ENCODE peak calls at places on chromosomes 7 and 10, in nine cellular contexts. Y, M, D, L, Q, I, G, C and P are unnamed samples.

GRCh38 chr10:49225218-49225876 is 37.2 kb upstream of the TMEM273 start:
- DNase-seq in I (no peak), L (no peak), G (no peak), Q (no peak), D (no peak), C (no peak), M (no peak), Y (peak), P (no peak)

GRCh38 chr7:130270947-130271790 is 4.5 kb downstream of the CPA2 start:
- DNase-seq in M (no peak), I (no peak), C (no peak), L (no peak), G (no peak), Q (no peak), Y (no peak), D (no peak), P (peak)

GRCh38 chr10:61642692-61643091 is 20.0 kb upstream of the CABCOCO1 start:
- DNase-seq in L (no peak), D (no peak), I (no peak), M (no peak), G (no peak), Y (no peak), C (no peak), Q (no peak), P (no peak)

GRCh38 chr10:2436933-2437332 is 630.4 kb upstream of the PFKP start:
- DNase-seq in L (no peak), Y (no peak), G (no peak), I (no peak), M (no peak), Q (no peak), C (no peak), D (no peak), P (no peak)

GRCh38 chr10:73867871-73868631 is 6.3 kb downstream of the CAMK2G start:
- DNase-seq in M (no peak), G (no peak), I (no peak), L (no peak), C (no peak), D (no peak), Q (no peak), Y (no peak), P (no peak)

GRCh38 chr7:20301311-20301939 is 29.3 kb upstream of the ITGB8 start:
- DNase-seq in I (no peak), D (no peak), C (no peak), G (no peak), M (no peak), L (peak), Q (no peak), Y (no peak), P (peak)

GRCh38 chr10:2463301-2463700 is 604.0 kb upstream of the PFKP start:
- DNase-seq in G (no peak), L (no peak), Q (no peak), D (no peak), Y (no peak), I (no peak), M (no peak), C (no peak), P (no peak)

GRCh38 chr10:23912884-23913401 is 296.0 kb upstream of the KIAA1217 start:
- DNase-seq in M (no peak), L (no peak), D (no peak), G (no peak), I (no peak), Q (no peak), C (no peak), Y (no peak), P (no peak)

GRCh38 chr10:73076361-73077183 is 20.1 kb downstream of the P4HA1 start:
- DNase-seq in I (peak), Q (no peak), M (no peak), C (peak), D (peak), Y (peak), L (peak), G (no peak), P (peak)

GRCh38 chr7:40175725-40176510 is 41.1 kb downstream of the SUGCT start:
- DNase-seq in C (no peak), Y (no peak), I (no peak), M (no peak), G (no peak), L (peak), Q (no peak), D (no peak), P (no peak)

GRCh38 chr7:79610905-79611304 is 157.4 kb upstream of the MAGI2 start:
- DNase-seq in Q (no peak), C (no peak), D (no peak), Y (no peak), I (no peak), G (no peak), L (no peak), M (no peak), P (no peak)

GRCh38 chr10:92323079-92323478 is 32.1 kb downstream of the MARCHF5 start:
- DNase-seq in L (no peak), C (no peak), M (peak), G (no peak), D (no peak), Y (no peak), I (no peak), Q (no peak), P (no peak)

GRCh38 chr7:17009007-17009719 is 127.4 kb upstream of the AGR3 start:
- DNase-seq in C (no peak), L (no peak), M (peak), D (no peak), G (no peak), I (no peak), Y (no peak), Q (no peak), P (peak)

GRCh38 chr10:79286318-79286951 is 60.8 kb upstream of the PPIF start:
- DNase-seq in L (peak), G (peak), Q (no peak), Y (peak), M (peak), D (peak), C (peak), I (peak), P (peak)

GRCh38 chr10:86684305-86684704 is 16.0 kb downstream of the LDB3 start:
- DNase-seq in G (no peak), Q (no peak), Y (peak), D (no peak), C (no peak), M (no peak), I (peak), L (peak), P (no peak)

GRCh38 chr7:137734221-137734620 is 112.6 kb downstream of the DGKI start:
- DNase-seq in M (no peak), C (no peak), G (no peak), L (peak), I (no peak), D (no peak), Y (no peak), Q (no peak), P (no peak)

GRCh38 chr7:46165281-46165680 is 244.2 kb upstream of the IGFBP3 start:
- DNase-seq in D (no peak), Q (no peak), C (no peak), L (peak), G (no peak), Y (no peak), I (no peak), M (no peak), P (no peak)

GRCh38 chr10:65891073-65891981 is 1034.5 kb upstream of the LRRTM3 start:
- DNase-seq in G (no peak), Y (no peak), M (peak), Q (peak), L (no peak), D (no peak), C (no peak), I (no peak), P (no peak)

GRCh38 chr7:157664034-157664433 is 327.2 kb downstream of the DNAJB6 start:
- DNase-seq in L (no peak), D (no peak), M (no peak), Q (no peak), C (no peak), G (no peak), Y (no peak), I (no peak), P (no peak)

GRCh38 chr7:102097601-102098161 is 189.0 kb upstream of the SH2B2 start:
- DNase-seq in I (peak), M (no peak), C (no peak), L (no peak), Q (no peak), D (no peak), Y (no peak), G (no peak), P (no peak)

GRCh38 chr10:35294506-35294905 is 41.8 kb upstream of the CCNY start:
- DNase-seq in I (no peak), D (no peak), M (no peak), L (no peak), Q (no peak), Y (no peak), C (no peak), G (no peak), P (no peak)

GRCh38 chr7:129066290-129067131 is 11.6 kb upstream of the TNPO3 start:
- DNase-seq in G (no peak), Q (peak), M (no peak), Y (no peak), L (peak), I (no peak), D (no peak), C (no peak), P (peak)

GRCh38 chr7:18497082-18497481 is 1.5 kb downstream of the HDAC9 start:
- DNase-seq in M (no peak), D (no peak), C (no peak), Y (no peak), Q (no peak), G (no peak), I (no peak), L (no peak), P (no peak)

GRCh38 chr10:118669020-118669766 is 73.7 kb upstream of the PRLHR start:
- DNase-seq in Y (no peak), I (no peak), M (no peak), L (peak), C (no peak), G (no peak), D (no peak), Q (no peak), P (peak)

GRCh38 chr7:47937065-47937687 is 11.1 kb downstream of the PKD1L1 start:
- DNase-seq in C (peak), L (no peak), Q (no peak), G (no peak), Y (no peak), D (no peak), I (peak), M (peak), P (no peak)

GRCh38 chr7:11436317-11436716 is 395.7 kb downstream of the THSD7A start:
- DNase-seq in M (no peak), Y (no peak), I (no peak), D (no peak), Q (no peak), C (no peak), G (no peak), L (no peak), P (no peak)

GRCh38 chr10:79444243-79445119 is 943 bp downstream of the ZCCHC24 start:
- DNase-seq in D (peak), C (peak), Y (peak), G (peak), Q (peak), M (peak), I (peak), L (peak), P (peak)

GRCh38 chr7:47783456-47784240 is 164.6 kb downstream of the PKD1L1 start:
- DNase-seq in G (no peak), Q (peak), M (no peak), Y (no peak), C (no peak), D (no peak), L (peak), I (no peak), P (peak)

GRCh38 chr7:111486472-111487142 is 75.7 kb downstream of the IMMP2L start:
- DNase-seq in G (no peak), D (no peak), Q (peak), C (peak), I (no peak), M (peak), L (peak), Y (no peak), P (peak)

GRCh38 chr10:28975891-28976471 is 298.7 kb downstream of the BAMBI start:
- DNase-seq in L (peak), G (no peak), C (no peak), Q (no peak), Y (no peak), M (no peak), D (no peak), I (no peak), P (peak)

GRCh38 chr7:82678259-82678658 is 234.7 kb upstream of the CACNA2D1 start:
- DNase-seq in Q (no peak), Y (no peak), G (no peak), M (peak), C (no peak), I (no peak), D (no peak), L (no peak), P (no peak)

GRCh38 chr10:132611026-132611910 is 73.7 kb downstream of the INPP5A start:
- DNase-seq in C (no peak), M (no peak), L (no peak), Y (no peak), I (no peak), G (peak), Q (no peak), D (no peak), P (no peak)

GRCh38 chr7:13851756-13852155 is 137.7 kb downstream of the ETV1 start:
- DNase-seq in M (no peak), C (no peak), Q (no peak), D (no peak), Y (no peak), G (no peak), I (no peak), L (peak), P (peak)

GRCh38 chr7:76086070-76086469 is 38.2 kb downstream of the MDH2 start:
- DNase-seq in Y (no peak), Q (no peak), M (no peak), I (no peak), L (peak), C (no peak), G (no peak), D (no peak), P (no peak)

GRCh38 chr10:52615349-52615748 is 157.2 kb downstream of the MBL2 start:
- DNase-seq in I (no peak), C (no peak), L (no peak), D (no peak), M (no peak), G (no peak), Q (no peak), Y (no peak), P (no peak)
- TF ChIP-seq CTCF in I (no peak), C (no peak), L (no peak), D (no peak), M (no peak), G (no peak), Q (no peak), Y (no peak), P (no peak)

GRCh38 chr7:143385891-143386781 is 5.0 kb downstream of the ZYX start:
- DNase-seq in M (no peak), Y (no peak), C (peak), Q (no peak), L (peak), D (no peak), I (no peak), G (peak), P (no peak)
- H3K27ac ChIP-seq in M (no peak), Y (no peak), C (no peak), Q (no peak), L (peak), D (no peak), I (peak), G (peak), P (no peak)

GRCh38 chr7:115116773-115117715 is 195.2 kb downstream of the MDFIC start:
- DNase-seq in C (no peak), Q (peak), M (no peak), I (no peak), G (no peak), D (no peak), L (no peak), Y (no peak), P (peak)
- TF ChIP-seq CTCF in C (no peak), Q (no peak), M (no peak), I (no peak), G (no peak), D (no peak), L (no peak), Y (no peak), P (no peak)

GRCh38 chr7:108454317-108454673 is 1.9 kb downstream of the NRCAM start:
- DNase-seq in Y (no peak), I (no peak), L (no peak), G (no peak), M (no peak), Q (no peak), D (no peak), C (no peak), P (no peak)

GRCh38 chr7:108455833-108456677 is at the start of gene NRCAM:
- DNase-seq in Q (peak), D (peak), G (peak), L (no peak), I (peak), M (no peak), C (peak), Y (peak), P (peak)

GRCh38 chr7:108453320-108453719 is 2.9 kb downstream of the NRCAM start:
- DNase-seq in Y (no peak), G (no peak), I (no peak), C (no peak), Q (no peak), M (no peak), D (no peak), L (no peak), P (no peak)

GRCh38 chr7:108455524-108455832 is 758 bp downstream of the NRCAM start:
- DNase-seq in C (peak), M (no peak), Y (no peak), I (no peak), G (peak), L (no peak), Q (no peak), D (no peak), P (no peak)

DNA sequence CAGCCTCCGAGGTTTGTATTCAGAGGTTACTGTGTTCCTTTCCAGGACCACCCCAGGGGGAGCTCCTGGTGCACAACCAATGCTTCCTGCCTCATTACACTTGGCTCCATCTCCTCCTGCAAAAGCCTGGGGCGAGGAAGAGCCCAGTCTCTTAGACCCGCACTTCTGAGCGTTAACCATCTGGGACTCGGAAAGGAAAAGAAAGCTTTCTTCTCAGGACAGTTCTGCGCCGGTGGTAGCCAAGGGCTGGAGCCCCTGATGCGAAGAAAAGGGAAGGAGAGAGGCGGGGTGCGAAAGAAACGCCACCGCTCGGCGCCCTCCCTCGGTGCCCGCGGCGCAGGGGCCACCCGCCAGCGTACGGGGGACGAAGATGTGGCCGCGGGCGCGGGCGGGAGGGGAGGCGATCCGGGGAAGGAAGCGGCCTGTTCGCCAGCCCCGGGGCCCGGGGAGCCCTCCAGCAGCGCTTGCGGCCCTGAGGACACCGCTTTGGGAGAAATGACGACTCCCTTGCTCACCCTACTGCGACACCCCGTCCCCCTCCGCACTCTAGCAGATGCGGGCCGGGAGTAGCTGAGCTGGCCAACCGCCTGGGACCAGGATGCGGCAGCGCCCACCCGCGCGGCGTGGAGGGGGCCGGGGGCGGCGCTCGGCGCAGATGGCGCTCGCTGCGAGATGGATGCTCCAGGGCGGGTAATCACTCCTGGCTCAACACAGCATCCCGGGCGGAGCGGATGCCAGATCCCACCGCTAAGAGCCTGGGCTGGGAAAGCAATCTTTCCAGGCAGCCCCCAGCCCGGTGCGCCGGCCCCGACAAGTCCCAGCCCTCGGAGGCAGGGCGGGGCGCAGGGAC is 1.3 kb downstream of the NRCAM start:
- DNase-seq in L (no peak), G (peak), M (no peak), Q (peak), D (no peak), Y (no peak), C (no peak), I (no peak), P (peak)
- H3K27ac ChIP-seq in L (no peak), G (no peak), M (no peak), Q (peak), D (no peak), Y (no peak), C (no peak), I (no peak), P (peak)

GRCh38 chr7:69932034-69932628 is 333.9 kb downstream of the AUTS2 start:
- DNase-seq in L (peak), M (no peak), G (no peak), Y (no peak), D (no peak), C (peak), I (no peak), Q (peak), P (peak)
- TF ChIP-seq CTCF in L (peak), M (peak), G (peak), Y (peak), D (no peak), C (no peak), I (peak), Q (peak), P (peak)

DNA sequence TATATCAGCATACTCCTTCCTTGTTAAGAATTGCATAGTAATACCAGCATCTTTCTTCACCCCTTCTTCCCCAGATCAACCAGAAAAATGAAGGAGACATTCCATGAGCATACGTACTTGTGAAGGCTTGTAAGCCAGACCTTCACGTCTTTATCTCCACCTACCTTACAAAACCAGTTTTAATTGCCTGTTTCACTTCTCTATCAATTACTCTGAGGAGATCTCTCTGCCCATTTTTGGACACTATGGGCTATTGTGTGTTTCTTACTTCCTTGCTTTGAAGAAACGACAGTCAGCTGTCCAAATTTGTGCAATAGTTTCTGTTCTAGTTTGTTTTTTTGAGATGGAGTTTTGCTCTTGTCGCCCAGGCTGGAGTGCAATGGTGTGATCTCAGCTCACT is 349.7 kb upstream of the MBL2 start:
- DNase-seq in Y (no peak), L (no peak), M (no peak), G (no peak), Q (no peak), D (no peak), I (no peak), C (no peak), P (no peak)
- H3K27ac ChIP-seq in Y (no peak), L (no peak), M (no peak), G (no peak), Q (no peak), D (no peak), I (no peak), C (no peak), P (no peak)

GRCh38 chr7:44050121-44050914 is 5.8 kb downstream of the DBNL start:
- DNase-seq in L (no peak), Q (no peak), M (no peak), Y (no peak), C (no peak), I (no peak), D (no peak), G (peak), P (no peak)

GRCh38 chr7:44056681-44057080 is 8.7 kb downstream of the PGAM2 start:
- DNase-seq in Q (no peak), L (no peak), I (peak), C (no peak), G (peak), M (no peak), Y (no peak), D (no peak), P (no peak)

GRCh38 chr7:44051611-44052220 is 7.2 kb downstream of the DBNL start:
- DNase-seq in M (no peak), I (no peak), C (no peak), Q (no peak), D (no peak), Y (no peak), G (peak), L (no peak), P (no peak)

GRCh38 chr7:44050915-44051560 is 6.5 kb downstream of the DBNL start:
- DNase-seq in L (no peak), G (peak), Q (no peak), C (no peak), M (no peak), D (peak), Y (no peak), I (no peak), P (no peak)

DNA sequence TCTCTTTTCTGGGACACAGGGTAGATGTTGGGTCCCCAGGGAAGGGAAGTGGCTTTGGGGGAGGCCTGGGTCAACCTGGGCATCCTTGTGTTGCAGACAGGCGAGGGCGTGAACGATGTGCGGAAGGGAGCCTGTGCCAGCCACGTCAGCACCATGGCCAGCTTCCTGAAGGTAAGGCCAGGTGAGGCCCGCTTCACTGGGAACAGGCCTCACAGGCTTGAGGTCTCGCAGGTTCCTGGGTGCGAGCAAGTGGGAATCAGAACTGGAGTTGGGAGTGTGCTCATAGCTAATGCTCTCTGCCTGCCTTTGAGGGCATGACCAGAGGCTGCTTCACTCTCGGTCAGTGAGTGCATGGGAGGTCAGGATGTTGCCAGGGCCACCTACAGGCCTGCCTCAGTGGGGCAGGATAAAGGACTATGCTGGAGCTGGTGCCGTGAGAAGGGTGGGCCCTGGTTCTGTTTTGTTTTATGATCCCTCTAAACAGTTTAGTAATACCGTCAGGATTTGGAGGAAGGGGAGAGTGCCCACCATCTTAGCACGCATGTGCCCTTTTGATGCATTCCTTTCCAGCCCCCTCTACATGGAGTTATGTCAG is 8.4 kb downstream of the DBNL start:
- DNase-seq in I (peak), C (no peak), G (peak), D (peak), L (no peak), M (no peak), Y (no peak), Q (no peak), P (no peak)
- TF ChIP-seq CTCF in I (no peak), C (no peak), G (no peak), D (no peak), L (no peak), M (no peak), Y (no peak), Q (no peak), P (no peak)

GRCh38 chr10:51001587-51001986 is 72.7 kb upstream of the PRKG1 start:
- DNase-seq in C (no peak), M (no peak), L (no peak), Q (no peak), I (no peak), Y (no peak), D (no peak), G (no peak), P (peak)
- H3K27ac ChIP-seq in C (no peak), M (no peak), L (peak), Q (no peak), I (no peak), Y (no peak), D (no peak), G (no peak), P (no peak)